ENCODE peak calls at places on chromosomes 13 and 19, in six cellular contexts. M is neural progenitor cell, F is SK-N-SH, P is GM23248, N is PC-3, I is GM23338. C is an unnamed sample.

GRCh38 chr19:49930483-49931011 is 1.2 kb upstream of the NUP62 start:
- DNase-seq in F (no peak), N (peak; percentile 34), M (no peak), I (peak; percentile 81), P (peak; percentile 56), C (peak; percentile 54)

GRCh38 chr13:47299316-47299715 is 402.5 kb upstream of the HTR2A start:
- DNase-seq in I (no peak), P (peak; percentile 32), F (no peak), M (no peak), N (no peak), C (no peak)

GRCh38 chr19:18607222-18608101 is 863 bp upstream of the CRLF1 start:
- DNase-seq in P (peak; percentile 32), N (no peak), F (peak; percentile 32), M (peak; percentile 59), I (peak; percentile 65), C (no peak)

GRCh38 chr13:48437381-48437780 is 24.5 kb upstream of the LPAR6 start:
- DNase-seq in P (no peak), N (no peak), M (no peak), I (no peak), F (no peak), C (no peak)

GRCh38 chr19:17420267-17420924 is 549 bp downstream of the MVB12A start:
- DNase-seq in I (peak; percentile 68), P (peak; percentile 50), M (peak; percentile 77), N (peak; percentile 38), F (peak; percentile 85), C (peak; percentile 28)

GRCh38 chr19:1223018-1223855 is 14.6 kb downstream of the CBARP start:
- DNase-seq in M (peak; percentile 66), N (peak; percentile 41), F (peak; percentile 76), I (peak; percentile 81), P (peak; percentile 61), C (peak; percentile 67)

GRCh38 chr19:42115219-42115618 is 17.0 kb downstream of the POU2F2 start:
- DNase-seq in N (no peak), M (no peak), F (no peak), P (peak; percentile 40), I (no peak), C (peak; percentile 58)

GRCh38 chr13:53201454-53202225 is 173.0 kb downstream of the OLFM4 start:
- DNase-seq in I (peak; percentile 65), P (peak; percentile 36), F (peak; percentile 90), N (no peak), M (peak; percentile 77), C (no peak)

GRCh38 chr19:13051581-13052165 is 51.0 kb downstream of the LYL1 start:
- DNase-seq in N (peak; percentile 84), F (no peak), P (peak; percentile 48), M (peak; percentile 99), I (peak; percentile 95), C (no peak)

GRCh38 chr19:45403781-45404556 is 900 bp downstream of the PPP1R13L start:
- DNase-seq in P (peak; percentile 41), F (peak; percentile 64), M (peak; percentile 77), N (peak; percentile 75), I (peak; percentile 95), C (peak; percentile 79)

GRCh38 chr19:13492128-13492527 is 14.2 kb downstream of the CACNA1A start:
- DNase-seq in I (peak; percentile 67), F (no peak), N (peak; percentile 6), P (peak; percentile 89), M (no peak), C (no peak)

GRCh38 chr19:2081873-2082810 is 14.0 kb downstream of the MOB3A start:
- DNase-seq in I (no peak), F (peak; percentile 28), N (no peak), M (no peak), P (no peak), C (peak; percentile 64)

GRCh38 chr19:19345232-19345631 is 24.6 kb downstream of the MAU2 start:
- DNase-seq in I (no peak), P (no peak), N (no peak), F (no peak), M (no peak), C (no peak)

GRCh38 chr19:11963566-11964355 is 1.1 kb upstream of the ZNF763 start:
- DNase-seq in F (peak; percentile 81), P (peak; percentile 84), N (peak; percentile 57), M (peak; percentile 92), I (peak; percentile 93), C (peak; percentile 85)

GRCh38 chr19:29942404-29943261 is 594 bp downstream of the URI1 start:
- DNase-seq in P (peak; percentile 44), M (peak; percentile 84), N (peak; percentile 35), F (peak; percentile 89), I (peak; percentile 71), C (peak; percentile 85)

GRCh38 chr19:51246153-51246552 is 4.7 kb upstream of the SIGLECL1 start:
- DNase-seq in N (peak; percentile 46), I (peak; percentile 16), M (no peak), F (no peak), P (no peak), C (no peak)

GRCh38 chr13:29436291-29436690 is 159.2 kb downstream of the SLC7A1 start:
- DNase-seq in I (no peak), N (peak; percentile 50), P (peak; percentile 93), F (no peak), M (no peak), C (no peak)

GRCh38 chr13:91710733-91711132 is 312.3 kb downstream of the GPC5 start:
- DNase-seq in P (no peak), N (no peak), I (no peak), F (no peak), M (no peak), C (no peak)

GRCh38 chr19:1312732-1313694 is 27.3 kb downstream of the EFNA2 start:
- DNase-seq in F (no peak), P (peak; percentile 64), M (peak; percentile 48), I (no peak), N (peak; percentile 69), C (no peak)

GRCh38 chr13:109795021-109795420 is 8.6 kb upstream of the IRS2 start:
- DNase-seq in N (peak; percentile 48), P (no peak), F (no peak), M (no peak), I (no peak), C (no peak)

GRCh38 chr13:89726690-89727435 is 1620.6 kb upstream of the MIR17HG start:
- DNase-seq in P (peak; percentile 24), F (no peak), N (peak; percentile 87), I (no peak), M (no peak), C (no peak)

GRCh38 chr13:93361703-93362102 is 135.1 kb downstream of the GPC6 start:
- DNase-seq in N (no peak), P (no peak), I (no peak), M (no peak), F (no peak), C (no peak)

GRCh38 chr19:55637534-55637933 is 3.3 kb upstream of the ZNF580 start:
- DNase-seq in I (no peak), M (no peak), F (peak; percentile 1), N (no peak), P (no peak), C (no peak)

GRCh38 chr19:29364224-29364726 is 151.3 kb upstream of the UQCRFS1 start:
- DNase-seq in P (no peak), I (peak; percentile 52), M (peak; percentile 8), N (no peak), F (no peak), C (no peak)

GRCh38 chr13:89740994-89741678 is 1606.4 kb upstream of the MIR17HG start:
- DNase-seq in F (no peak), M (no peak), N (no peak), P (no peak), I (no peak), C (no peak)

GRCh38 chr13:51221674-51222509 is at the start of gene FAM124A:
- DNase-seq in P (peak; percentile 75), F (peak; percentile 89), M (peak; percentile 91), N (peak; percentile 45), I (peak; percentile 82), C (peak; percentile 43)

GRCh38 chr13:51222510-51223283 is 499 bp downstream of the FAM124A start:
- DNase-seq in F (no peak), M (peak; percentile 69), N (peak; percentile 5), P (peak; percentile 23), I (peak; percentile 59), C (no peak)

GRCh38 chr13:51225034-51225433 is 2.8 kb downstream of the FAM124A start:
- DNase-seq in I (no peak), N (no peak), M (no peak), F (no peak), P (peak; percentile 29), C (no peak)

GRCh38 chr13:51221108-51221507 is 1.1 kb upstream of the FAM124A start:
- DNase-seq in I (no peak), M (no peak), N (no peak), P (no peak), F (no peak), C (no peak)

GRCh38 chr13:51223284-51224270 is 1.4 kb downstream of the FAM124A start:
- DNase-seq in F (no peak), M (peak; percentile 74), P (no peak), I (peak; percentile 43), N (no peak), C (no peak)
- H3K79me2 ChIP-seq in F (no peaks in the 10 kb centered on the region), M (peaks cover 57% of the 10 kb centered on the region), P (no peaks in the 10 kb centered on the region), I (peaks cover 62% of the 10 kb centered on the region), N (no peaks in the 10 kb centered on the region), C (no peaks in the 10 kb centered on the region)

DNA sequence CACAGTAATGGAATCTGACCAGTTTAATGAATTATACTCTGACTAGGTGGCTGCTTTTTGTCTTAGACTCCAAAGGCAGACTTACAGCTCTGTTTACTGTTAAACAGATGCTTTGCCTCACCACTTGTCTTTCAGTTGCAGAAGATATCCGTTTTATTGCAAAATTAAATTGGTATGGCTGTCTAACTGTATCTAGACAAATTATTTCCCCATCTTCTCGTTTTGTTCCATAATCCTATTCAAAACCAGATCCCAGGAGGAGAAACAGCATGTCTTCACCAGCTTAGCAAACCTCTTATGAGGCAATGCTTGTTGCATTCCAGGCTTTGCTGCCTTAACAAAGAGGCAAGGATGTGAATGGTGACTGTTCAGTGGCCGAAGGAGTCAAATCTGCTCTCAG is 215.6 kb downstream of the TDRD3 start:
- DNase-seq in N (no peak), P (no peak), M (peak; percentile 32), I (no peak), F (no peak), C (no peak)
- TF ChIP-seq EZH2phosphoT487 in N (no peak), P (no peak), M (no peak), I (no peak), F (no peak), C (no peak)

GRCh38 chr19:47752440-47753211 is 7.3 kb downstream of the NOP53 start:
- DNase-seq in M (no peak), P (no peak), N (no peak), F (no peak), I (no peak), C (no peak)

GRCh38 chr19:47750752-47751151 is 5.4 kb downstream of the NOP53 start:
- DNase-seq in I (no peak), N (no peak), F (no peak), M (no peak), P (no peak), C (no peak)

GRCh38 chr19:47754206-47755064 is 9.1 kb downstream of the NOP53 start:
- DNase-seq in N (no peak), I (no peak), M (no peak), P (no peak), F (no peak), C (no peak)

GRCh38 chr19:47745010-47745901 is at the start of gene NOP53:
- DNase-seq in N (peak; percentile 94), F (peak; percentile 96), I (peak; percentile 99), M (peak; percentile 98), P (peak; percentile 97), C (peak; percentile 97)

GRCh38 chr19:47749326-47749725 is 4.0 kb downstream of the NOP53 start:
- DNase-seq in M (no peak), F (no peak), I (no peak), P (no peak), N (no peak), C (peak; percentile 81)
- H3K79me2 ChIP-seq in M (peaks cover 35% of the 10 kb centered on the region), F (peaks cover 41% of the 10 kb centered on the region), I (peaks cover 35% of the 10 kb centered on the region), P (peaks cover 42% of the 10 kb centered on the region), N (peaks cover 38% of the 10 kb centered on the region), C (peaks cover 35% of the 10 kb centered on the region)

GRCh38 chr19:3471954-3472655 is 8.2 kb downstream of the SMIM24 start:
- DNase-seq in F (peak; percentile 87), P (no peak), M (peak; percentile 53), I (no peak), N (peak; percentile 8), C (peak; percentile 39)
- TF ChIP-seq EZH2phosphoT487 in F (no peak), P (no peak), M (no peak), I (no peak), N (no peak), C (no peak)